ENCODE peak calls at places on chromosomes 7 and 10, in eight cellular contexts. F is body of pancreas; Z is adrenal gland; B is colonic mucosa; W is CD8-positive, alpha-beta memory T cell; L is suprapubic skin; N is kidney; H is psoas muscle. O is an unnamed sample.

GRCh38 chr7:15158141-15158810 is 255.7 kb upstream of the DGKB start:
- DNase-seq in F (no peak), Z (no peak), B (no peak), W (no peak), L (no peak), N (no peak), H (no peak), O (no peak)

GRCh38 chr7:50826371-50827172 is 43.9 kb upstream of the GRB10 start:
- DNase-seq in F (no peak), Z (peak; percentile 31), B (peak; percentile 3), W (no peak), L (no peak), N (no peak), H (no peak), O (peak; percentile 20)

GRCh38 chr7:135923700-135924261 is 53.4 kb downstream of the MTPN start:
- DNase-seq in F (no peak), Z (peak; percentile 20), B (no peak), W (no peak), L (no peak), N (no peak), H (no peak), O (no peak)

GRCh38 chr7:22972207-22972606 is 41.7 kb downstream of the HYCC1 start:
- DNase-seq in F (no peak), Z (no peak), B (no peak), W (no peak), L (no peak), N (no peak), H (no peak), O (no peak)

GRCh38 chr7:151403764-151404163 is 6.1 kb downstream of the WDR86 start:
- DNase-seq in F (no peak), Z (no peak), B (no peak), W (no peak), L (no peak), N (peak; percentile 36), H (no peak), O (no peak)

GRCh38 chr10:70378122-70378521 is 4.3 kb downstream of the LRRC20 start:
- DNase-seq in F (no peak), Z (no peak), B (no peak), W (no peak), L (no peak), N (no peak), H (peak; percentile 46), O (peak; percentile 48)

GRCh38 chr10:4131407-4132215 is 346.6 kb upstream of the KLF6 start:
- DNase-seq in F (no peak), Z (peak; percentile 28), B (no peak), W (no peak), L (no peak), N (no peak), H (no peak), O (peak; percentile 55)

GRCh38 chr10:14837756-14838581 is at the start of the genes CDNF, HSPA14 and MSANTD7:
- DNase-seq in F (peak; percentile 100), Z (peak; percentile 99), B (peak; percentile 100), W (peak; percentile 99), L (peak; percentile 100), N (peak; percentile 100), H (peak; percentile 99), O (peak; percentile 100)

GRCh38 chr7:130921391-130922180 is 187.6 kb upstream of the KLF14 start:
- DNase-seq in F (no peak), Z (peak; percentile 58), B (peak; percentile 66), W (no peak), L (no peak), N (peak; percentile 91), H (peak; percentile 69), O (peak; percentile 71)

GRCh38 chr7:25807212-25807611 is 344.8 kb upstream of the NFE2L3 start:
- DNase-seq in F (no peak), Z (no peak), B (no peak), W (no peak), L (no peak), N (no peak), H (no peak), O (no peak)

GRCh38 chr10:60238408-60239100 is 151.1 kb downstream of the ANK3 start:
- DNase-seq in F (peak; percentile 17), Z (no peak), B (no peak), W (no peak), L (no peak), N (no peak), H (no peak), O (peak; percentile 5)

GRCh38 chr7:33596694-33597093 is 308.6 kb upstream of the BMPER start:
- DNase-seq in F (no peak), Z (no peak), B (no peak), W (no peak), L (no peak), N (no peak), H (no peak), O (no peak)

GRCh38 chr10:6567894-6568293 is 12.2 kb downstream of the PRKCQ start:
- DNase-seq in F (no peak), Z (no peak), B (no peak), W (no peak), L (no peak), N (peak; percentile 81), H (no peak), O (no peak)

GRCh38 chr10:100697070-100697469 is 48.3 kb upstream of the PAX2 start:
- DNase-seq in F (peak; percentile 43), Z (peak; percentile 88), B (no peak), W (no peak), L (no peak), N (no peak), H (peak; percentile 34), O (peak; percentile 48)

GRCh38 chr10:68032113-68032512 is 43.0 kb downstream of the HERC4 start:
- DNase-seq in F (no peak), Z (peak; percentile 33), B (no peak), W (no peak), L (no peak), N (no peak), H (no peak), O (peak; percentile 97)

GRCh38 chr10:122233857-122234348 is 37.2 kb upstream of the BTBD16 start:
- DNase-seq in F (no peak), Z (no peak), B (no peak), W (no peak), L (peak; percentile 57), N (no peak), H (peak; percentile 82), O (no peak)

GRCh38 chr10:100812978-100813377 is 67.6 kb downstream of the PAX2 start:
- DNase-seq in F (no peak), Z (no peak), B (no peak), W (no peak), L (no peak), N (no peak), H (no peak), O (no peak)

GRCh38 chr10:45373003-45373782 is 823 bp upstream of the ALOX5 start:
- DNase-seq in F (no peak), Z (no peak), B (no peak), W (no peak), L (peak; percentile 66), N (peak; percentile 80), H (peak; percentile 17), O (no peak)

GRCh38 chr10:111076682-111077661 is at the start of gene ADRA2A:
- DNase-seq in F (peak; percentile 71), Z (peak; percentile 34), B (peak; percentile 74), W (no peak), L (no peak), N (peak; percentile 93), H (peak; percentile 23), O (peak; percentile 89)

GRCh38 chr10:8392216-8392615 is 337.7 kb downstream of the GATA3 start:
- DNase-seq in F (no peak), Z (no peak), B (no peak), W (no peak), L (no peak), N (no peak), H (no peak), O (no peak)

GRCh38 chr7:55432937-55433784 is 68.0 kb downstream of the LANCL2 start:
- DNase-seq in F (no peak), Z (no peak), B (no peak), W (no peak), L (no peak), N (no peak), H (no peak), O (peak; percentile 38)

DNA sequence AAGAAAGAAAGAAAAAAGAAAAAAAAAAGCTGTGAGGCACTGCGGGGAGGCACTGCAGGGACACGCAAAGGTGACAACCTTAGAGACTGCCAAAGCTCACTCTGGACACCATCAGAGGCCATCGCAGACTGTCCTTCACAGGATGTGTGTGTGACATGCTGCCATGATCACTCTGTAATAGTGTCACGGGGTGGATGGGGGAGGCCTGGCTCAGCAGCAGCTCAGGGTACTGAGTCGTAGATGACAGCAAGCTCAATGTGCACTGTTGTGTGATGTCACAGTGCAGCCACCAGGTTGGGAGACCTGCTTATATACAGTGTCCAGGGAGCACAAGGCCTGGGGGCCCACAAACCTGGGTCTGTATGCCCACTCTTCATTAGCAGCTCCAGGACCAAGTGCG is 83.3 kb downstream of the SLIT1 start:
- DNase-seq in F (no peak), Z (no peak), B (no peak), W (no peak), L (no peak), N (no peak), H (no peak), O (no peak)
- H3K27ac ChIP-seq in F (no peak overlapping the region), Z (no peak overlapping the region), B (no peak overlapping the region), W (no peak overlapping the region), L (no peak overlapping the region), N (no peak overlapping the region), H (no peak overlapping the region), O (no peak overlapping the region)

GRCh38 chr7:45065031-45065995 is 23.5 kb downstream of the NACAD start:
- DNase-seq in F (no peak), Z (no peak), B (no peak), W (no peak), L (no peak), N (no peak), H (no peak), O (no peak)
- H3K36me3 ChIP-seq in F (no peaks in the 10 kb centered on the region), Z (no peaks in the 10 kb centered on the region), B (no peaks in the 10 kb centered on the region), W (peaks cover 63% of the 10 kb centered on the region), L (peaks cover 60% of the 10 kb centered on the region), N (peaks cover 21% of the 10 kb centered on the region), H (peaks cover 5% of the 10 kb centered on the region), O (peaks cover 16% of the 10 kb centered on the region)

GRCh38 chr7:105688617-105689016 is 107.3 kb upstream of the EFCAB10 start:
- DNase-seq in F (no peak), Z (no peak), B (no peak), W (no peak), L (no peak), N (no peak), H (no peak), O (peak; percentile 23)
- H3K27ac ChIP-seq in F (no peak overlapping the region), Z (no peak overlapping the region), B (no peak overlapping the region), W (no peak overlapping the region), L (no peak overlapping the region), N (no peak overlapping the region), H (no peak overlapping the region), O (no peak overlapping the region)

GRCh38 chr7:98974205-98974604 is 95.9 kb downstream of the TRRAP start:
- DNase-seq in F (no peak), Z (no peak), B (no peak), W (no peak), L (no peak), N (no peak), H (no peak), O (no peak)

GRCh38 chr7:98969386-98969785 is 91.1 kb downstream of the TRRAP start:
- DNase-seq in F (no peak), Z (no peak), B (no peak), W (no peak), L (no peak), N (no peak), H (no peak), O (no peak)

GRCh38 chr7:98968621-98969020 is 90.3 kb downstream of the TRRAP start:
- DNase-seq in F (no peak), Z (no peak), B (peak; percentile 81), W (no peak), L (no peak), N (no peak), H (no peak), O (peak; percentile 98)

GRCh38 chr7:98970031-98970615 is 91.8 kb downstream of the TRRAP start:
- DNase-seq in F (no peak), Z (no peak), B (no peak), W (no peak), L (no peak), N (no peak), H (no peak), O (no peak)

GRCh38 chr7:98970805-98971204 is 92.5 kb downstream of the TRRAP start:
- DNase-seq in F (no peak), Z (no peak), B (no peak), W (no peak), L (no peak), N (no peak), H (no peak), O (no peak)
- H3K36me3 ChIP-seq in F (peaks cover 7% of the 10 kb centered on the region), Z (no peaks in the 10 kb centered on the region), B (peaks cover 8% of the 10 kb centered on the region), W (peaks cover 68% of the 10 kb centered on the region), L (peaks cover 99% of the 10 kb centered on the region), N (peaks cover 62% of the 10 kb centered on the region), H (peaks cover 10% of the 10 kb centered on the region), O (peaks cover 20% of the 10 kb centered on the region)